ENCODE peak calls at places on chromosomes 3 and 15, in seven cellular contexts. T is transverse colon, S is B cell, H is GM06990, W is epithelial cell of esophagus, M is kidney epithelial cell, E is keratinocyte. X is an unnamed sample.

GRCh38 chr3:146513386-146514051 is 30.9 kb downstream of the PLSCR1 start:
- DNase-seq in T (no peak), M (no peak), H (no peak), E (no peak), S (no peak), W (peak; percentile 64), X (no peak)

GRCh38 chr3:169750665-169751064 is 14.2 kb downstream of the TERC start:
- DNase-seq in H (no peak), M (no peak), S (no peak), E (no peak), T (no peak), W (no peak), X (no peak)

GRCh38 chr3:197615430-197615829 is 59.7 kb upstream of the BDH1 start:
- DNase-seq in E (no peak), S (no peak), H (no peak), T (no peak), M (no peak), W (no peak), X (no peak)

GRCh38 chr3:49198611-49199230 is 27.3 kb downstream of the KLHDC8B start:
- DNase-seq in S (no peak), T (no peak), W (no peak), E (no peak), H (no peak), M (no peak), X (no peak)

GRCh38 chr15:34297059-34297458 is 40.5 kb downstream of the SLC12A6 start:
- DNase-seq in S (no peak), E (no peak), H (no peak), T (no peak), M (no peak), W (no peak), X (peak; percentile 33)

GRCh38 chr3:186760141-186760813 is 23.1 kb upstream of the EIF4A2 start:
- DNase-seq in E (peak; percentile 99), H (no peak), M (peak; percentile 85), T (no peak), S (no peak), W (peak; percentile 97), X (no peak)

GRCh38 chr3:126798521-126798920 is 94.5 kb downstream of the CHCHD6 start:
- DNase-seq in H (no peak), M (no peak), W (no peak), S (no peak), E (no peak), T (no peak), X (no peak)

GRCh38 chr3:195571361-195571760 is 12.4 kb downstream of the APOD start:
- DNase-seq in T (no peak), H (no peak), S (no peak), W (no peak), M (no peak), E (no peak), X (no peak)

GRCh38 chr3:20091331-20091730 is 51.1 kb downstream of the KAT2B start:
- DNase-seq in T (no peak), E (no peak), H (no peak), S (no peak), W (no peak), M (no peak), X (no peak)

GRCh38 chr15:90863987-90864386 is 4.4 kb upstream of the FURIN start:
- DNase-seq in W (peak; percentile 59), M (no peak), T (no peak), H (no peak), S (no peak), E (no peak), X (no peak)

GRCh38 chr3:52401021-52401420 is 43.9 kb downstream of the SEMA3G start:
- DNase-seq in H (no peak), M (no peak), E (no peak), W (no peak), T (no peak), S (no peak), X (no peak)

GRCh38 chr3:111253733-111254132 is 182.1 kb downstream of the NECTIN3 start:
- DNase-seq in E (no peak), H (no peak), W (no peak), S (no peak), T (no peak), M (no peak), X (no peak)

GRCh38 chr3:77204788-77205187 is 164.9 kb downstream of the ROBO2 start:
- DNase-seq in H (no peak), S (no peak), E (no peak), M (no peak), T (no peak), W (no peak), X (no peak)

GRCh38 chr15:73325191-73325980 is 43.4 kb downstream of the HCN4 start:
- DNase-seq in T (no peak), S (peak; percentile 17), W (no peak), M (no peak), E (no peak), H (peak; percentile 63), X (no peak)

GRCh38 chr3:53719796-53720195 is 126.4 kb downstream of the CHDH start:
- DNase-seq in T (no peak), S (no peak), H (no peak), W (no peak), M (no peak), E (no peak), X (peak; percentile 89)

GRCh38 chr15:98727115-98728040 is 79.0 kb downstream of the IGF1R start:
- DNase-seq in H (no peak), T (peak; percentile 89), S (no peak), E (peak; percentile 75), W (peak; percentile 95), M (peak; percentile 88), X (peak; percentile 94)

GRCh38 chr3:66488492-66488891 is 12.3 kb downstream of the LRIG1 start:
- DNase-seq in W (no peak), M (no peak), S (no peak), T (no peak), H (no peak), E (no peak), X (no peak)

GRCh38 chr3:72907851-72908620 is 20.2 kb downstream of the GXYLT2 start:
- DNase-seq in M (peak; percentile 92), W (peak; percentile 70), E (no peak), T (no peak), S (no peak), H (no peak), X (peak; percentile 34)

GRCh38 chr3:129383292-129383860 is 45.1 kb downstream of the EFCAB12 start:
- DNase-seq in W (peak; percentile 63), E (no peak), T (peak; percentile 42), S (peak; percentile 66), H (no peak), M (peak; percentile 25), X (no peak)

GRCh38 chr3:159559771-159560170 is 428.9 kb upstream of the IL12A start:
- DNase-seq in T (no peak), S (no peak), H (no peak), E (no peak), W (no peak), M (no peak), X (no peak)

GRCh38 chr3:159560214-159561004 is 428.2 kb upstream of the IL12A start:
- DNase-seq in H (peak; percentile 28), T (no peak), W (no peak), S (no peak), M (no peak), E (no peak), X (no peak)

GRCh38 chr3:159565313-159565712 is 423.3 kb upstream of the IL12A start:
- DNase-seq in W (no peak), M (no peak), T (no peak), H (no peak), E (no peak), S (no peak), X (no peak)
- TF ChIP-seq CTCF in W (no peak), M (no peak), T (no peak), H (no peak), E (no peak), S (no peak), X (peak; percentile 9)

DNA sequence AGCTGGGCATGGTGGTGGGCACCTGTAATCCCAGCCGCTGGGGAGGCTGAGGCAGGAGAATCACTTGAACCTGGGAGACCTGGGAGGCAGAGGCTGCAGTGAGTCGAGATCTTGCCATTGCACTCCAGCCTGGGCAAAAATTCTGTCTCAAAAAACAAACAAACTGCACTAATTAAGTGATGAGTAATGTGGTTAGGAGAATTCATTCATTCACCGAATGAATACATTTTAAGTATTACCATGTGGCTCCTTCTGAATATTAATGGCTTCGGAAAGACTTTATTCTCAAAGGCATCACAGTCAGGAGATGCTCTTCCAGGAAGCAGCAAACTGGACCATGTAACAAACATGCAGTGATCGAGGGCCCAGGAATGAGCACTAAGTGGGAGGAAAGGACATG is 23.6 kb downstream of the SPTSSB start:
- DNase-seq in W (no peak), E (no peak), T (no peak), S (no peak), M (no peak), H (no peak), X (no peak)
- TF ChIP-seq CTCF in W (no peak), E (no peak), T (no peak), S (no peak), M (no peak), H (no peak), X (no peak)

DNA sequence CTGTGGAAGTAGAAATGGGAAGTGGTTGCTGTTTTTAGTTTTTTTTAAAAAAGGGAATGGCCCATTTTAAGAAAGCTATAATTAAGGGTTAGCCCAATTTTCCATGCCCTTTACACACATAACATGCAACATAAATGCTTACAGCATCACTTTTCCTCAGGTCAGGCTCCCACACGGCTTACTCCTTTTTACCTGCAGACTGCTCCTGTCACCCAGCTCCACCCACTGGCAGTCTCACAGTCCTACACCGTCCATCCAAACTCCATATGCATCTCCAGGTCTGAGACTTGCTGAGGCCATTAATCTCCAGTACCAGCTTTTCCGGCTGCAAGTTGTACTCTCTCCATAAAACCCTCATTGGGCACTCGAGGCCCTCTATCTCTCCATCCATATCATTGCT is 19.7 kb downstream of the MORC1 start:
- DNase-seq in S (no peak), E (no peak), W (peak; percentile 52), M (no peak), H (no peak), T (peak; percentile 27), X (no peak)
- TF ChIP-seq CTCF in S (no peak), E (peak; percentile 50), W (peak; percentile 74), M (peak; percentile 64), H (peak; percentile 47), T (peak; percentile 30), X (peak; percentile 53)

DNA sequence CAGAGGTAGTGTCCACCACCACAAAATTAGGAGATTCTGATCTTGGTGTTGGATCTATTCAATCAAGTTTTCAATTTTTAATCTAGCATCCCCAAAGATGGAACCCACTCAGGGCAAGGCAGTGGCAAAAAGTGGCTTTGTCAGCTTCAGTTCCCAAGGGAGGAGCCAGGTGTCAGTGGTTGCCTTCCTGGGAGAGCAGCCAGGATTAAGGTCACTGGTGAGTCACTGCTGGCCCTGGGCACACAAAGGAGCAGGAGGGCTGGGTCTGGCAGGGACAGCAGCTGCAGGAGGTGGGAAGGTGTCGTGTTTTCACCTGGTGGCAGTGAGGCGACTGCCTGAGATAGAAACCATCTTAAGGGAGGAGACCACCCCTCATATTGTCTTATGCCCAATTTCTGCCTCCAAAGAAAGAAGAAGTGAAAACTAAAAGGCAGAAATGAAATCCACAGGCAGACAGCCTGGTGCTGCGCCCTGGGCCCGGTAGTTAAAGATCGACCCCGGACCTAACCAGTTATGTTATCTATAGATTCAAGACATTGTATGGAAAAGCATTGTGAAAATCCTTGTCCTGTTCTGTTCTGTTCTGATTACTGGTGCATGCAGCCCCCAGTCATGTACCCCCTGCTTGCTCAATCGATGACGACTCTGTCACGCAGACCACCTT is 5.9 kb upstream of the KLHL25 start:
- DNase-seq in S (no peak), T (peak; percentile 84), H (no peak), W (peak; percentile 77), M (peak; percentile 44), E (no peak), X (peak; percentile 31)
- TF ChIP-seq CTCF in S (no peak), T (peak; percentile 58), H (no peak), W (peak; percentile 59), M (peak; percentile 35), E (peak; percentile 44), X (peak; percentile 46)

GRCh38 chr15:44711089-44711355 is at the start of gene PATL2:
- DNase-seq in W (no peak), H (no peak), M (no peak), S (no peak), T (no peak), E (no peak), X (no peak)
- TF ChIP-seq CTCF in W (no peak), H (no peak), M (no peak), S (no peak), T (no peak), E (no peak), X (no peak)

X was measured in retinal pigment epithelial cell.